ENCODE peak calls at places on chromosomes 16 and 17, in nine cellular contexts. N, F, U, Z, I, A, K, P and G are unnamed samples.
A peak's percentile ranks its signal among the peaks of the same experiment; 100 is the strongest.

GRCh38 chr16:19468300-19468699 is 50.6 kb downstream of the TMC5 start:
- DNase-seq in N (no peak), F (no peak), U (no peak), Z (no peak), I (no peak), A (no peak), K (no peak), P (no peak), G (no peak)

GRCh38 chr17:40304464-40304863 is 4.5 kb upstream of the RARA start:
- DNase-seq in N (peak; percentile 72), F (no peak), U (no peak), Z (no peak), I (no peak), A (no peak), K (no peak), P (peak; percentile 87), G (no peak)

GRCh38 chr17:30961213-30962188 is 9.3 kb upstream of the RNF135 start:
- DNase-seq in N (peak; percentile 62), F (no peak), U (no peak), Z (no peak), I (no peak), A (no peak), K (no peak), P (peak; percentile 34), G (no peak)

GRCh38 chr17:20174588-20175265 is 165.6 kb downstream of the SPECC1 start:
- DNase-seq in N (no peak), F (no peak), U (peak; percentile 24), Z (no peak), I (no peak), A (no peak), K (no peak), P (peak; percentile 76), G (no peak)

GRCh38 chr17:67629963-67630320 is 87.8 kb upstream of the NOL11 start:
- DNase-seq in N (no peak), F (no peak), U (no peak), Z (no peak), I (no peak), A (no peak), K (no peak), P (peak; percentile 75), G (no peak)

GRCh38 chr17:67648032-67648761 is 69.5 kb upstream of the NOL11 start:
- DNase-seq in N (no peak), F (no peak), U (no peak), Z (no peak), I (no peak), A (no peak), K (no peak), P (no peak), G (no peak)

GRCh38 chr16:84518804-84519341 is 14.4 kb upstream of the MEAK7 start:
- DNase-seq in N (no peak), F (no peak), U (no peak), Z (no peak), I (no peak), A (no peak), K (no peak), P (no peak), G (no peak)

GRCh38 chr17:74049167-74049797 is 154.2 kb upstream of the RPL38 start:
- DNase-seq in N (no peak), F (no peak), U (no peak), Z (no peak), I (no peak), A (no peak), K (no peak), P (no peak), G (no peak)

GRCh38 chr17:20979792-20980083 is 63.1 kb downstream of the USP22 start:
- DNase-seq in N (no peak), F (no peak), U (no peak), Z (no peak), I (no peak), A (no peak), K (no peak), P (no peak), G (no peak)

GRCh38 chr17:64687376-64687775 is 25.3 kb upstream of the SMURF2 start:
- DNase-seq in N (no peak), F (no peak), U (no peak), Z (no peak), I (no peak), A (no peak), K (no peak), P (no peak), G (no peak)

GRCh38 chr17:49218941-49219913 is 8.7 kb downstream of the ABI3 start:
- DNase-seq in N (no peak), F (no peak), U (peak; percentile 80), Z (peak; percentile 59), I (no peak), A (no peak), K (peak; percentile 58), P (no peak), G (no peak)

GRCh38 chr16:87391324-87391949 is 699 bp upstream of the MAP1LC3B start:
- DNase-seq in N (peak; percentile 94), F (peak; percentile 71), U (peak; percentile 94), Z (no peak), I (no peak), A (no peak), K (no peak), P (no peak), G (peak; percentile 57)
- TF ChIP-seq POLR2A in N (no peak), F (no peak), U (no peak), Z (no peak), I (no peak), A (no peak), K (no peak), P (no peak), G (no peak)

DNA sequence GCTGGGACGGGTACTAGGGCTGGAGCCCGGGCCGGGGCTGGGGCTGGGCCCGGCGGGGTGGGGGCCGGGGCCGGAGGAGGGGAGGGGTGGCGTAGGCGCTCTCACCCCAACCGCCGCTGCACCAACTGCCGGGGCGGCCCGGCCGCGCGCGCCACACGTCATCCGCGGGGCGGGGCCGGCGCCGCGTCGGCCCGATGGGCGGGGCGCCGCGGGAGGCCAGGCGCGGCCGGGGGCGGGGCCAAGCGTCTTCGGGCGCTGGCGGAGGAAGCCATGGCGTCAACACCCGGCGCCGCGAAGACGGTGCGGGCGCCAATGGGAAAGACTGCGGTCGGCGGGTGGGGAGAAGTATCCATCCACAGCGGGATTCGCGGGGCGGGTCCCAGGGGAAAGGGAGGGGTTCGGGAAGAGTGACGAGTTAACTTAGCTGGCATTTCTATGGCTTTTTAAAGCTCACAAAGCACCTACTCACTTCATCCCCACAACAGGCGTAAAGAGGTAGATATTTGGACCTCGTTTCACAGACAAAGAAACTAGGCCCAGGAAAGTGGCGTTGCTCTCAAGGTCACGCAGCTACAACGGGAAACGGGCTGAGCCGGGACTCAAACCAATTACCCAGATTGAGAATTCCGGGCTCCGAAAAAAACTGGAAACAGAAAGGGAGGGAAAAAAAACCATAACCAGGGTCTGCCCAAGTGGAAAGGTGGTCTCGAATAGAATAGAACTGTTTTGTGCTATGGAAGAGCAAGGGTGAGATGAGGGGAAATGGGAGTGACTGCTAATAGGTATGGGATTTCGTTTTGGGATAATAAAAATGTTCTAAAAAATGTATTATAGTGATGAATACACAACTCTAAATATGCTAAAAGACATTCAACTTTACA is at the start of gene SPAG9:
- DNase-seq in N (peak; percentile 99), F (peak; percentile 96), U (peak; percentile 99), Z (peak; percentile 85), I (peak; percentile 97), A (peak; percentile 94), K (peak; percentile 88), P (peak; percentile 94), G (peak; percentile 93)
- TF ChIP-seq POLR2A in N (no peak), F (peak; percentile 87), U (peak; percentile 78), Z (peak; percentile 82), I (peak; percentile 46), A (peak; percentile 82), K (peak; percentile 73), P (peak; percentile 96), G (peak; percentile 90)

DNA sequence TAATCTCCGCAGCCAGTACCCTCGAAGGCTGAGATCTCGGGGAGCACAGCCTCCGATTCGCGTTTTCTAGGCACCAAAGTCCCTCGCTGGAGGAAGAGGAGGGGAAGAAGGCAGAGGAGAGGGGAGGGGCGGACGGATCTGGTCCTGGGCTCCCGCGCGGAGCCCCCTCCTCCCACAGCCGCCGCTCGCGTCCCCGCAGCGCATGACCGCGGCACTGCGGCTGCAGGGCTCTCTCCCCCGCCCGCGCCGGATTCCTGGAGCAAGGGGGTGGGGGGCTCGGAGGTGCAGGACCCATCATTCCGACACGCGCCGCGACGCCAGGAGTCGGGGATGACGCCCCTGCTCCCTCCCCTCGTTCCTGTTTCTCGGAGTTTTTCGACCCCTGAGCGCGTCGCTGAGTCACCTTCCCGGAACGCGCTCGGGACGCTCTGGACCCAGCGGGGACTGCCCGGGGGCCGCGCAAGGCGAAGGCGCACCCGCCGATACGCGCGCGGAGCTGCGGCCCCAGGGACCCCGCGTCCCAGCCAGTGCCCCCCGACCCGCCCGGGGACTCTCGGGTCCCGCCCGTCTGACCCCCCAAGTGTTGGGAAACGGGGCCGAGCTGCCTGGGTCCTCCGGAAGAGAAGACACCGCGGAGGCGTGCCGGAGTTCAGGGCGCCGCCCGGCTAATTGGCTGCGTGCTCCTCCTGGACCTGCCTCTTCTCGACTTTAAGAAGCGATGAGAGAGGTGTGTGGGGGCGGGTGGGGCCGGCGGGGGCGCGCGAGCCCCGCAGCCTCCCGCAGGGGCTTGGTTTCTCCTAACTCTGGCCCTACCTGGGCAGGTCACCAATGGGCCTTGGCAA is 1.4 kb upstream of the SPHK1 start:
- DNase-seq in N (peak; percentile 93), F (peak; percentile 50), U (peak; percentile 90), Z (peak; percentile 78), I (peak; percentile 87), A (peak; percentile 69), K (peak; percentile 78), P (peak; percentile 78), G (no peak)
- TF ChIP-seq POLR2A in N (no peak), F (no peak), U (no peak), Z (no peak), I (peak; percentile 5), A (peak; percentile 31), K (no peak), P (peak; percentile 86), G (no peak)

GRCh38 chr16:11582157-11582814 is 4.4 kb downstream of the LITAF start:
- DNase-seq in N (no peak), F (no peak), U (no peak), Z (no peak), I (no peak), A (no peak), K (no peak), P (no peak), G (no peak)

GRCh38 chr16:11585460-11586374 is 1.0 kb downstream of the LITAF start:
- DNase-seq in N (no peak), F (peak; percentile 45), U (peak; percentile 87), Z (no peak), I (no peak), A (no peak), K (no peak), P (peak; percentile 33), G (no peak)

GRCh38 chr16:11583171-11583570 is 3.5 kb downstream of the LITAF start:
- DNase-seq in N (no peak), F (no peak), U (no peak), Z (no peak), I (no peak), A (no peak), K (no peak), P (peak; percentile 72), G (no peak)

GRCh38 chr16:11581677-11582076 is 5.0 kb downstream of the LITAF start:
- DNase-seq in N (no peak), F (no peak), U (no peak), Z (no peak), I (no peak), A (no peak), K (no peak), P (no peak), G (no peak)

GRCh38 chr16:11583889-11584565 is 2.7 kb downstream of the LITAF start:
- DNase-seq in N (no peak), F (no peak), U (no peak), Z (no peak), I (no peak), A (peak; percentile 75), K (no peak), P (no peak), G (no peak)
- TF ChIP-seq POLR2A in N (no peak), F (no peak), U (no peak), Z (no peak), I (no peak), A (peak; percentile 54), K (no peak), P (no peak), G (no peak)